ENCODE peak calls at places on chromosome 5, in ten cellular contexts. One of them, this sample, is unnamed.

GRCh38 chr5:142491260-142491659 is 166.4 kb upstream of the SPRY4 start:
- DNase-seq in hippocampal formation: peak; percentile 23
- DNase-seq in CD8-positive, alpha-beta T cell: no peak
- DNase-seq in mesothelial cell of epicardium: no peak
- DNase-seq in psoas muscle: no peak
- DNase-seq in HepG2: no peak
- DNase-seq in type B pancreatic cell: no peak
- DNase-seq in AG04450: no peak
- DNase-seq in HS-5: no peak
- DNase-seq in RCC 7860: no peak
- DNase-seq in this sample: no peak

GRCh38 chr5:115723224-115723623 is 93.2 kb downstream of the CDO1 start:
- DNase-seq in hippocampal formation: no peak
- DNase-seq in CD8-positive, alpha-beta T cell: no peak
- DNase-seq in mesothelial cell of epicardium: no peak
- DNase-seq in psoas muscle: no peak
- DNase-seq in HepG2: no peak
- DNase-seq in type B pancreatic cell: no peak
- DNase-seq in AG04450: no peak
- DNase-seq in HS-5: no peak
- DNase-seq in RCC 7860: no peak
- DNase-seq in this sample: no peak

GRCh38 chr5:77239126-77239741 is 28.8 kb downstream of the PDE8B start:
- DNase-seq in hippocampal formation: no peak
- DNase-seq in CD8-positive, alpha-beta T cell: no peak
- DNase-seq in mesothelial cell of epicardium: no peak
- DNase-seq in psoas muscle: no peak
- DNase-seq in HepG2: peak; percentile 12
- DNase-seq in type B pancreatic cell: no peak
- DNase-seq in AG04450: no peak
- DNase-seq in HS-5: no peak
- DNase-seq in RCC 7860: no peak
- DNase-seq in this sample: no peak

GRCh38 chr5:159456722-159457462 is 126.6 kb upstream of the IL12B start:
- DNase-seq in hippocampal formation: no peak
- DNase-seq in CD8-positive, alpha-beta T cell: no peak
- DNase-seq in mesothelial cell of epicardium: no peak
- DNase-seq in psoas muscle: no peak
- DNase-seq in HepG2: no peak
- DNase-seq in type B pancreatic cell: no peak
- DNase-seq in AG04450: no peak
- DNase-seq in HS-5: no peak
- DNase-seq in RCC 7860: peak; percentile 76
- DNase-seq in this sample: no peak

GRCh38 chr5:73296772-73297171 is 123.8 kb downstream of the TMEM174 start:
- DNase-seq in hippocampal formation: no peak
- DNase-seq in CD8-positive, alpha-beta T cell: no peak
- DNase-seq in mesothelial cell of epicardium: no peak
- DNase-seq in psoas muscle: no peak
- DNase-seq in HepG2: no peak
- DNase-seq in type B pancreatic cell: no peak
- DNase-seq in AG04450: no peak
- DNase-seq in HS-5: peak; percentile 35
- DNase-seq in RCC 7860: peak; percentile 65
- DNase-seq in this sample: peak; percentile 97

GRCh38 chr5:100900796-100901731 is 2.0 kb downstream of the ST8SIA4 start:
- DNase-seq in hippocampal formation: no peak
- DNase-seq in CD8-positive, alpha-beta T cell: peak; percentile 93
- DNase-seq in mesothelial cell of epicardium: peak; percentile 50
- DNase-seq in psoas muscle: peak; percentile 79
- DNase-seq in HepG2: no peak
- DNase-seq in type B pancreatic cell: no peak
- DNase-seq in AG04450: no peak
- DNase-seq in HS-5: peak; percentile 31
- DNase-seq in RCC 7860: no peak
- DNase-seq in this sample: peak; percentile 76

GRCh38 chr5:110055301-110055700 is 365.6 kb downstream of the MAN2A1 start:
- DNase-seq in hippocampal formation: no peak
- DNase-seq in CD8-positive, alpha-beta T cell: no peak
- DNase-seq in mesothelial cell of epicardium: no peak
- DNase-seq in psoas muscle: no peak
- DNase-seq in HepG2: no peak
- DNase-seq in type B pancreatic cell: no peak
- DNase-seq in AG04450: no peak
- DNase-seq in HS-5: peak; percentile 19
- DNase-seq in RCC 7860: peak; percentile 25
- DNase-seq in this sample: no peak

GRCh38 chr5:96816430-96816939 is 8.7 kb upstream of the ERAP1 start:
- DNase-seq in hippocampal formation: no peak
- DNase-seq in CD8-positive, alpha-beta T cell: peak; percentile 73
- DNase-seq in mesothelial cell of epicardium: no peak
- DNase-seq in psoas muscle: no peak
- DNase-seq in HepG2: no peak
- DNase-seq in type B pancreatic cell: no peak
- DNase-seq in AG04450: no peak
- DNase-seq in HS-5: no peak
- DNase-seq in RCC 7860: no peak
- DNase-seq in this sample: no peak

GRCh38 chr5:155923784-155924183 is 403.2 kb upstream of the SGCD start:
- DNase-seq in hippocampal formation: no peak
- DNase-seq in CD8-positive, alpha-beta T cell: no peak
- DNase-seq in mesothelial cell of epicardium: no peak
- DNase-seq in psoas muscle: no peak
- DNase-seq in HepG2: no peak
- DNase-seq in type B pancreatic cell: no peak
- DNase-seq in AG04450: no peak
- DNase-seq in HS-5: no peak
- DNase-seq in RCC 7860: no peak
- DNase-seq in this sample: no peak

GRCh38 chr5:180170111-180170809 is 38.8 kb downstream of the RASGEF1C start:
- DNase-seq in hippocampal formation: peak; percentile 85
- DNase-seq in CD8-positive, alpha-beta T cell: no peak
- DNase-seq in mesothelial cell of epicardium: no peak
- DNase-seq in psoas muscle: no peak
- DNase-seq in HepG2: no peak
- DNase-seq in type B pancreatic cell: no peak
- DNase-seq in AG04450: no peak
- DNase-seq in HS-5: no peak
- DNase-seq in RCC 7860: no peak
- DNase-seq in this sample: peak; percentile 75

GRCh38 chr5:179923422-179923821 is 15.7 kb upstream of the TBC1D9B start:
- DNase-seq in hippocampal formation: no peak
- DNase-seq in CD8-positive, alpha-beta T cell: no peak
- DNase-seq in mesothelial cell of epicardium: no peak
- DNase-seq in psoas muscle: no peak
- DNase-seq in HepG2: no peak
- DNase-seq in type B pancreatic cell: peak; percentile 22
- DNase-seq in AG04450: no peak
- DNase-seq in HS-5: no peak
- DNase-seq in RCC 7860: no peak
- DNase-seq in this sample: no peak

GRCh38 chr5:135830384-135831275 is 3.8 kb upstream of the SLC25A48 start:
- DNase-seq in hippocampal formation: no peak
- DNase-seq in CD8-positive, alpha-beta T cell: no peak
- DNase-seq in mesothelial cell of epicardium: no peak
- DNase-seq in psoas muscle: no peak
- DNase-seq in HepG2: no peak
- DNase-seq in type B pancreatic cell: peak; percentile 47
- DNase-seq in AG04450: no peak
- DNase-seq in HS-5: no peak
- DNase-seq in RCC 7860: no peak
- DNase-seq in this sample: peak; percentile 18

GRCh38 chr5:1293416-1293996 is 1.4 kb downstream of the TERT start:
- DNase-seq in hippocampal formation: no peak
- DNase-seq in CD8-positive, alpha-beta T cell: no peak
- DNase-seq in mesothelial cell of epicardium: peak; percentile 35
- DNase-seq in psoas muscle: peak; percentile 44
- DNase-seq in HepG2: no peak
- DNase-seq in type B pancreatic cell: no peak
- DNase-seq in AG04450: no peak
- DNase-seq in HS-5: no peak
- DNase-seq in RCC 7860: no peak
- DNase-seq in this sample: peak; percentile 50

GRCh38 chr5:154610321-154611154 is 132.5 kb upstream of the HAND1 start:
- DNase-seq in hippocampal formation: peak; percentile 56
- DNase-seq in CD8-positive, alpha-beta T cell: peak; percentile 41
- DNase-seq in mesothelial cell of epicardium: peak; percentile 86
- DNase-seq in psoas muscle: peak; percentile 78
- DNase-seq in HepG2: peak; percentile 55
- DNase-seq in type B pancreatic cell: peak; percentile 81
- DNase-seq in AG04450: peak; percentile 24
- DNase-seq in HS-5: no peak
- DNase-seq in RCC 7860: peak; percentile 15
- DNase-seq in this sample: peak; percentile 93

GRCh38 chr5:61167382-61167781 is 5.1 kb upstream of the SMIM15 start:
- DNase-seq in hippocampal formation: no peak
- DNase-seq in CD8-positive, alpha-beta T cell: no peak
- DNase-seq in mesothelial cell of epicardium: no peak
- DNase-seq in psoas muscle: no peak
- DNase-seq in HepG2: no peak
- DNase-seq in type B pancreatic cell: no peak
- DNase-seq in AG04450: no peak
- DNase-seq in HS-5: no peak
- DNase-seq in RCC 7860: no peak
- DNase-seq in this sample: peak; percentile 78

GRCh38 chr5:12959744-12960143 is 984.7 kb downstream of the DNAH5 start:
- DNase-seq in hippocampal formation: no peak
- DNase-seq in CD8-positive, alpha-beta T cell: no peak
- DNase-seq in mesothelial cell of epicardium: no peak
- DNase-seq in psoas muscle: no peak
- DNase-seq in HepG2: no peak
- DNase-seq in type B pancreatic cell: no peak
- DNase-seq in AG04450: no peak
- DNase-seq in HS-5: no peak
- DNase-seq in RCC 7860: no peak
- DNase-seq in this sample: no peak

GRCh38 chr5:170248172-170248571 is 15.4 kb downstream of the C5orf58 start:
- DNase-seq in hippocampal formation: no peak
- DNase-seq in CD8-positive, alpha-beta T cell: no peak
- DNase-seq in mesothelial cell of epicardium: no peak
- DNase-seq in psoas muscle: no peak
- DNase-seq in HepG2: no peak
- DNase-seq in type B pancreatic cell: no peak
- DNase-seq in AG04450: no peak
- DNase-seq in HS-5: no peak
- DNase-seq in RCC 7860: no peak
- DNase-seq in this sample: no peak